ENCODE peak calls at places on chromosomes 13 and 19, in eight cellular contexts. One of them, this sample, is unnamed.
A peak's percentile ranks its signal among the peaks of the same experiment; 100 is the strongest.

GRCh38 chr13:40777166-40777956 is 6.4 kb upstream of the MRPS31 start:
- DNase-seq in psoas muscle: no peak
- DNase-seq in astrocyte: peak; percentile 36
- DNase-seq in cardiac muscle cell: peak; percentile 72
- DNase-seq in pancreas: no peak
- DNase-seq in endothelial cell of umbilical vein: peak; percentile 70
- DNase-seq in heart left ventricle: no peak
- DNase-seq in left ventricle myocardium inferior: no peak
- DNase-seq in this sample: no peak

GRCh38 chr19:33699754-33700407 is 78.1 kb downstream of the CHST8 start:
- DNase-seq in pancreas: no peak
- DNase-seq in heart left ventricle: no peak
- DNase-seq in cardiac muscle cell: no peak
- DNase-seq in astrocyte: no peak
- DNase-seq in psoas muscle: no peak
- DNase-seq in endothelial cell of umbilical vein: no peak
- DNase-seq in left ventricle myocardium inferior: no peak
- DNase-seq in this sample: no peak

GRCh38 chr13:101487046-101487830 is 34.8 kb downstream of the ITGBL1 start:
- DNase-seq in heart left ventricle: no peak
- DNase-seq in astrocyte: no peak
- DNase-seq in psoas muscle: no peak
- DNase-seq in cardiac muscle cell: no peak
- DNase-seq in pancreas: no peak
- DNase-seq in endothelial cell of umbilical vein: peak; percentile 65
- DNase-seq in left ventricle myocardium inferior: no peak
- DNase-seq in this sample: no peak

GRCh38 chr13:34620073-34620858 is 321.8 kb upstream of the NBEA start:
- DNase-seq in left ventricle myocardium inferior: no peak
- DNase-seq in psoas muscle: no peak
- DNase-seq in pancreas: no peak
- DNase-seq in astrocyte: no peak
- DNase-seq in endothelial cell of umbilical vein: no peak
- DNase-seq in heart left ventricle: no peak
- DNase-seq in cardiac muscle cell: no peak
- DNase-seq in this sample: no peak

GRCh38 chr13:52027832-52028231 is 3.3 kb downstream of the UTP14C start:
- DNase-seq in pancreas: no peak
- DNase-seq in endothelial cell of umbilical vein: no peak
- DNase-seq in heart left ventricle: no peak
- DNase-seq in astrocyte: no peak
- DNase-seq in cardiac muscle cell: no peak
- DNase-seq in psoas muscle: no peak
- DNase-seq in left ventricle myocardium inferior: no peak
- DNase-seq in this sample: no peak

GRCh38 chr19:3902317-3902973 is 22.0 kb downstream of the ATCAY start:
- DNase-seq in endothelial cell of umbilical vein: no peak
- DNase-seq in psoas muscle: no peak
- DNase-seq in left ventricle myocardium inferior: no peak
- DNase-seq in astrocyte: no peak
- DNase-seq in cardiac muscle cell: no peak
- DNase-seq in pancreas: no peak
- DNase-seq in heart left ventricle: no peak
- DNase-seq in this sample: no peak

GRCh38 chr19:48975947-48976847 is 11.1 kb downstream of the FTL start:
- DNase-seq in cardiac muscle cell: no peak
- DNase-seq in psoas muscle: no peak
- DNase-seq in heart left ventricle: no peak
- DNase-seq in astrocyte: no peak
- DNase-seq in endothelial cell of umbilical vein: peak; percentile 49
- DNase-seq in left ventricle myocardium inferior: no peak
- DNase-seq in pancreas: no peak
- DNase-seq in this sample: no peak

GRCh38 chr13:35552172-35552844 is 75.8 kb upstream of the MAB21L1 start:
- DNase-seq in heart left ventricle: no peak
- DNase-seq in left ventricle myocardium inferior: no peak
- DNase-seq in cardiac muscle cell: peak; percentile 3
- DNase-seq in pancreas: no peak
- DNase-seq in astrocyte: peak; percentile 84
- DNase-seq in endothelial cell of umbilical vein: peak; percentile 44
- DNase-seq in psoas muscle: no peak
- DNase-seq in this sample: no peak

GRCh38 chr13:83622422-83622784 is 259.9 kb downstream of the SLITRK1 start:
- DNase-seq in left ventricle myocardium inferior: no peak
- DNase-seq in cardiac muscle cell: peak; percentile 3
- DNase-seq in psoas muscle: no peak
- DNase-seq in astrocyte: peak; percentile 55
- DNase-seq in endothelial cell of umbilical vein: no peak
- DNase-seq in heart left ventricle: no peak
- DNase-seq in pancreas: no peak
- DNase-seq in this sample: no peak

GRCh38 chr19:45547965-45548609 is 36.5 kb downstream of the OPA3 start:
- DNase-seq in cardiac muscle cell: peak; percentile 29
- DNase-seq in psoas muscle: no peak
- DNase-seq in heart left ventricle: no peak
- DNase-seq in left ventricle myocardium inferior: no peak
- DNase-seq in endothelial cell of umbilical vein: no peak
- DNase-seq in astrocyte: no peak
- DNase-seq in pancreas: no peak
- DNase-seq in this sample: no peak

GRCh38 chr19:7004313-7004931 is 16.8 kb downstream of the MBD3L2B start:
- DNase-seq in left ventricle myocardium inferior: no peak
- DNase-seq in heart left ventricle: no peak
- DNase-seq in psoas muscle: no peak
- DNase-seq in pancreas: no peak
- DNase-seq in astrocyte: no peak
- DNase-seq in endothelial cell of umbilical vein: peak; percentile 36
- DNase-seq in cardiac muscle cell: peak; percentile 57
- DNase-seq in this sample: no peak

GRCh38 chr19:55650602-55651230 is 2.7 kb downstream of the CCDC106 start:
- DNase-seq in psoas muscle: peak; percentile 44
- DNase-seq in cardiac muscle cell: no peak
- DNase-seq in pancreas: no peak
- DNase-seq in astrocyte: no peak
- DNase-seq in left ventricle myocardium inferior: no peak
- DNase-seq in heart left ventricle: no peak
- DNase-seq in endothelial cell of umbilical vein: no peak
- DNase-seq in this sample: no peak

GRCh38 chr19:58021541-58022282 is 12.1 kb upstream of the ZSCAN1 start:
- DNase-seq in cardiac muscle cell: peak; percentile 65
- DNase-seq in left ventricle myocardium inferior: no peak
- DNase-seq in endothelial cell of umbilical vein: peak; percentile 6
- DNase-seq in heart left ventricle: peak; percentile 58
- DNase-seq in astrocyte: peak; percentile 18
- DNase-seq in pancreas: no peak
- DNase-seq in psoas muscle: no peak
- DNase-seq in this sample: no peak
- H3K27ac ChIP-seq in cardiac muscle cell: no peak overlapping the region
- H3K27ac ChIP-seq in left ventricle myocardium inferior: no peak overlapping the region
- H3K27ac ChIP-seq in endothelial cell of umbilical vein: no peak overlapping the region
- H3K27ac ChIP-seq in heart left ventricle: no peak overlapping the region
- H3K27ac ChIP-seq in astrocyte: no peak overlapping the region
- H3K27ac ChIP-seq in pancreas: no peak overlapping the region
- H3K27ac ChIP-seq in psoas muscle: no peak overlapping the region
- H3K27ac ChIP-seq in this sample: no peak overlapping the region

DNA sequence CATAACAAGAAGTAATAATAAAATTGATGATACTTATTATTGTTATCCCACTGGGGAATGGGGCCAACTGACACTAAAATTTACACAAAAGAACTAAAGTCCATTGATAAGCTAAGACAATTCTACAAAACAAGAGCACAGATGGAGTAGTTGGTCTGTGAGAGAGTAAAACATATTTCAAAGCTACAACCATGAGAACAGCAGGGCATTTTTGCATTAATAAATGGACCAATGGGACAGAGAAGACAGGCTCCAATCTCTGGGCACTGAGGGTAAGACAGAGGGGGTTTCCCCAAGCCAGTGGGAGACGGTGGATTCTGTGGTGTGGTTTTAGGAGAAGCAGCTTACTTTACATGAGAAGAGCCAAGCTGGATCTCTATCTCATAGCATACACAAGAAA is 14.4 kb downstream of the KANK2 start:
- DNase-seq in left ventricle myocardium inferior: no peak
- DNase-seq in heart left ventricle: no peak
- DNase-seq in cardiac muscle cell: no peak
- DNase-seq in endothelial cell of umbilical vein: no peak
- DNase-seq in astrocyte: no peak
- DNase-seq in pancreas: no peak
- DNase-seq in psoas muscle: no peak
- DNase-seq in this sample: no peak
- H3K36me3 ChIP-seq in left ventricle myocardium inferior: peaks cover 72% of the 10 kb centered on the region
- H3K36me3 ChIP-seq in heart left ventricle: peaks cover 45% of the 10 kb centered on the region
- H3K36me3 ChIP-seq in cardiac muscle cell: no peaks in the 10 kb centered on the region
- H3K36me3 ChIP-seq in endothelial cell of umbilical vein: peaks cover 8% of the 10 kb centered on the region
- H3K36me3 ChIP-seq in astrocyte: peaks cover 12% of the 10 kb centered on the region
- H3K36me3 ChIP-seq in pancreas: no peaks in the 10 kb centered on the region
- H3K36me3 ChIP-seq in psoas muscle: peaks cover 52% of the 10 kb centered on the region
- H3K36me3 ChIP-seq in this sample: peaks cover 70% of the 10 kb centered on the region

DNA sequence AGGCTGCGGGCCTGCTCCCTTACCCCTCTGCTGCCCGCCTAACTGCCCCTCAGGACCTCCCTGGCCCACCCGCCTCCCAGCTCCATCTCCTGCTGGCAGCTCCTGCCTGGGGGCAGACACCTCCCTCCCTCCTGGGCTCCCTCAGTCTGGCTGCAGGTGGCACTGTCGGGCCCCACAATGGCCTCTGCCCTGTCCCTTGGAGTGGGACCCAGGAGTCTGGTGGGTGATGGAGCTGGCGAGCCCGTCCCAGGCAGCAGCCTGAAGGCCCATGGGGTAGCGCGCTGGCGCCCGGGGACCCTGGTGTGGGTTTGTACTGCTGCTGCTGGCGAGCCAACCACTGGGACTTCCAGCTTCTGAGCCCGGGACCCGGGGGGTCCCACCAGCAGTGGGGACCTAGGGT is 83.6 kb downstream of the KDM4B start:
- DNase-seq in astrocyte: no peak
- DNase-seq in heart left ventricle: no peak
- DNase-seq in psoas muscle: no peak
- DNase-seq in pancreas: no peak
- DNase-seq in cardiac muscle cell: no peak
- DNase-seq in left ventricle myocardium inferior: no peak
- DNase-seq in endothelial cell of umbilical vein: no peak
- DNase-seq in this sample: no peak
- TF ChIP-seq CTCF in astrocyte: no peak
- TF ChIP-seq CTCF in heart left ventricle: no peak
- TF ChIP-seq CTCF in psoas muscle: no peak
- TF ChIP-seq CTCF in pancreas: no peak
- TF ChIP-seq CTCF in cardiac muscle cell: peak; percentile 8
- TF ChIP-seq CTCF in left ventricle myocardium inferior: no peak
- TF ChIP-seq CTCF in endothelial cell of umbilical vein: peak; percentile 2
- TF ChIP-seq CTCF in this sample: no peak

DNA sequence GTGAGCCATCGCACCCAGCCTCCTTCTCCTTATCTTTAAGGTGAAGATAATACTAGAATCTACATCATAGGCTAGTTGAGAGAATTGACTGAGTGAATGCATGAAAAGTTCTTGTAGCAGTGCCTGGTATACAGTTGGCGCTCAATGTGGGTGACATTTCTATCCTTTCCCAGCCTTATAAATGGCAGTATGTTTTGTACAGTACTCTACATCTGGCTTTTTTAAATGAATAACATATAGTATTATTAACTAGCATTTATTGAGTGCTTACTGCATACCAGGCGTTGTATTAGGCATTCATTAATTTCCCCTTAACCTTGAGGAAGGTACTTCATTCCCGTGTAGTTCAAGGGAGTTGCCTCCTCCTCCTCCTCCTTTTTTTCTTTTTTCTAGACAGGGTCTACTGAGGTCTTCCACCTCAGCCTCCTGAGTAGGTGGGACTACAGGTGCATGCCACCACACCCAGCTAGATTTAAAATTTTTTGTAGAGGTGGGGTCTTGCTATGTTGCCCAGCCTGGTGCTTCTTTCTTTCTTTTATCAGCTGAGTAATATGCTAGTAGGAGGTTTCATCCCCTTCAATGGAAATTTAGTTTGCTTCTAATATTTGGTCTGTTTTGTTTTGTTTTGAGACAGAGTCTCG is 2.8 kb downstream of the C5AR1 start:
- DNase-seq in psoas muscle: no peak
- DNase-seq in endothelial cell of umbilical vein: no peak
- DNase-seq in astrocyte: no peak
- DNase-seq in left ventricle myocardium inferior: no peak
- DNase-seq in heart left ventricle: no peak
- DNase-seq in cardiac muscle cell: no peak
- DNase-seq in pancreas: no peak
- DNase-seq in this sample: no peak
- H3K27ac ChIP-seq in psoas muscle: no peak overlapping the region
- H3K27ac ChIP-seq in endothelial cell of umbilical vein: no peak overlapping the region
- H3K27ac ChIP-seq in astrocyte: no peak overlapping the region
- H3K27ac ChIP-seq in left ventricle myocardium inferior: no peak overlapping the region
- H3K27ac ChIP-seq in heart left ventricle: no peak overlapping the region
- H3K27ac ChIP-seq in cardiac muscle cell: no peak overlapping the region
- H3K27ac ChIP-seq in pancreas: no peak overlapping the region
- H3K27ac ChIP-seq in this sample: no peak overlapping the region

GRCh38 chr19:54455786-54456422 is 6.9 kb downstream of the LENG8 start:
- DNase-seq in heart left ventricle: no peak
- DNase-seq in endothelial cell of umbilical vein: no peak
- DNase-seq in cardiac muscle cell: no peak
- DNase-seq in pancreas: no peak
- DNase-seq in astrocyte: no peak
- DNase-seq in left ventricle myocardium inferior: no peak
- DNase-seq in psoas muscle: peak; percentile 45
- DNase-seq in this sample: no peak
- H3K36me3 ChIP-seq in heart left ventricle: peaks cover 95% of the 10 kb centered on the region
- H3K36me3 ChIP-seq in endothelial cell of umbilical vein: peaks cover 92% of the 10 kb centered on the region
- H3K36me3 ChIP-seq in cardiac muscle cell: peaks cover 80% of the 10 kb centered on the region
- H3K36me3 ChIP-seq in pancreas: peaks cover 92% of the 10 kb centered on the region
- H3K36me3 ChIP-seq in astrocyte: peaks cover 36% of the 10 kb centered on the region
- H3K36me3 ChIP-seq in left ventricle myocardium inferior: peaks cover 100% of the 10 kb centered on the region
- H3K36me3 ChIP-seq in psoas muscle: peaks cover 100% of the 10 kb centered on the region
- H3K36me3 ChIP-seq in this sample: peaks cover 100% of the 10 kb centered on the region

GRCh38 chr19:17997969-17998826 is 9.8 kb upstream of the ARRDC2 start:
- DNase-seq in endothelial cell of umbilical vein: no peak
- DNase-seq in left ventricle myocardium inferior: no peak
- DNase-seq in heart left ventricle: no peak
- DNase-seq in astrocyte: no peak
- DNase-seq in psoas muscle: peak; percentile 57
- DNase-seq in cardiac muscle cell: no peak
- DNase-seq in pancreas: no peak
- DNase-seq in this sample: no peak
- TF ChIP-seq CTCF in endothelial cell of umbilical vein: peak; percentile 24
- TF ChIP-seq CTCF in left ventricle myocardium inferior: no peak
- TF ChIP-seq CTCF in heart left ventricle: no peak
- TF ChIP-seq CTCF in astrocyte: peak; percentile 9
- TF ChIP-seq CTCF in psoas muscle: no peak
- TF ChIP-seq CTCF in cardiac muscle cell: no peak
- TF ChIP-seq CTCF in pancreas: no peak
- TF ChIP-seq CTCF in this sample: peak; percentile 14

This sample was measured in lower lobe of right lung.